ENCODE peak calls at places on chromosomes 2 and 18, in six cellular contexts. X is CD8-positive, alpha-beta T cell; A is brain microvascular endothelial cell; C is transverse colon; Q is central memory CD4-positive, alpha-beta T cell; E is RWPE1. K is an unnamed sample.

GRCh38 chr2:160869411-160869810 is 290.8 kb upstream of the TANK start:
- DNase-seq in X (no peak), A (peak; percentile 77), C (no peak), Q (no peak), E (peak; percentile 16), K (no peak)

GRCh38 chr18:75140296-75140695 is 68.6 kb downstream of the PTGR3 start:
- DNase-seq in X (no peak), A (no peak), C (no peak), Q (no peak), E (no peak), K (no peak)

GRCh38 chr2:232573821-232574435 is 23.4 kb downstream of the EIF4E2 start:
- DNase-seq in X (no peak), A (no peak), C (no peak), Q (no peak), E (no peak), K (no peak)

GRCh38 chr2:98308532-98308931 is 37.7 kb upstream of the CNGA3 start:
- DNase-seq in X (no peak), A (no peak), C (no peak), Q (no peak), E (no peak), K (no peak)

GRCh38 chr2:201432038-201432437 is 19.2 kb downstream of the TRAK2 start:
- DNase-seq in X (no peak), A (peak; percentile 50), C (no peak), Q (peak; percentile 43), E (peak; percentile 51), K (no peak)

GRCh38 chr2:72994282-72994990 is 77.1 kb downstream of the SFXN5 start:
- DNase-seq in X (no peak), A (no peak), C (no peak), Q (no peak), E (no peak), K (no peak)

GRCh38 chr2:70738159-70738558 is 29.8 kb downstream of the ADD2 start:
- DNase-seq in X (no peak), A (no peak), C (no peak), Q (no peak), E (peak; percentile 46), K (no peak)

GRCh38 chr2:172806426-172807008 is 70.9 kb downstream of the RAPGEF4 start:
- DNase-seq in X (no peak), A (peak; percentile 36), C (no peak), Q (peak; percentile 1), E (peak; percentile 48), K (peak; percentile 66)

GRCh38 chr2:11275910-11276309 is 68.5 kb downstream of the ROCK2 start:
- DNase-seq in X (no peak), A (no peak), C (no peak), Q (no peak), E (no peak), K (no peak)

GRCh38 chr18:22378672-22379282 is 38.9 kb downstream of the CTAGE1 start:
- DNase-seq in X (no peak), A (peak; percentile 11), C (peak; percentile 50), Q (no peak), E (peak; percentile 29), K (peak; percentile 63)

GRCh38 chr18:57425096-57425495 is 10.1 kb upstream of the ONECUT2 start:
- DNase-seq in X (no peak), A (no peak), C (no peak), Q (no peak), E (no peak), K (no peak)

GRCh38 chr2:32009479-32010256 is 1.1 kb downstream of the MEMO1 start:
- DNase-seq in X (peak; percentile 29), A (peak; percentile 7), C (peak; percentile 42), Q (peak; percentile 36), E (peak; percentile 28), K (peak; percentile 22)

GRCh38 chr18:54983041-54983686 is 23.9 kb upstream of the CCDC68 start:
- DNase-seq in X (no peak), A (peak; percentile 66), C (no peak), Q (peak; percentile 11), E (peak; percentile 28), K (peak; percentile 44)

GRCh38 chr2:241842620-241843211 is 16.0 kb downstream of the PDCD1 start:
- DNase-seq in X (peak; percentile 24), A (no peak), C (peak; percentile 65), Q (peak; percentile 47), E (no peak), K (no peak)

GRCh38 chr2:235510305-235510704 is 16.5 kb downstream of the AGAP1 start:
- DNase-seq in X (no peak), A (no peak), C (peak; percentile 59), Q (no peak), E (no peak), K (no peak)

GRCh38 chr2:218383892-218384519 is 1.9 kb downstream of the SLC11A1 start:
- DNase-seq in X (no peak), A (no peak), C (no peak), Q (no peak), E (peak; percentile 57), K (no peak)

GRCh38 chr18:67794512-67794911 is 278.0 kb upstream of the DSEL start:
- DNase-seq in X (no peak), A (peak; percentile 65), C (no peak), Q (no peak), E (no peak), K (no peak)

GRCh38 chr18:59233017-59233410 is 13.1 kb downstream of the GRP start:
- DNase-seq in X (no peak), A (no peak), C (no peak), Q (no peak), E (no peak), K (no peak)

GRCh38 chr18:8717011-8717770 is 11.8 kb downstream of the MTCL1 start:
- DNase-seq in X (no peak), A (no peak), C (no peak), Q (no peak), E (no peak), K (no peak)

GRCh38 chr2:161976927-161977326 is 97.1 kb downstream of the DPP4 start:
- DNase-seq in X (no peak), A (no peak), C (no peak), Q (no peak), E (no peak), K (no peak)

GRCh38 chr18:2923464-2923863 is 76.7 kb downstream of the EMILIN2 start:
- DNase-seq in X (no peak), A (no peak), C (no peak), Q (no peak), E (no peak), K (no peak)

GRCh38 chr2:202185816-202186221 is 52.6 kb downstream of the SUMO1 start:
- DNase-seq in X (no peak), A (peak; percentile 33), C (no peak), Q (no peak), E (peak; percentile 26), K (peak; percentile 16)

GRCh38 chr2:48482774-48483173 is 47.2 kb upstream of the STON1 start:
- DNase-seq in X (no peak), A (peak; percentile 14), C (no peak), Q (no peak), E (peak; percentile 30), K (no peak)

GRCh38 chr18:6284761-6285160 is 129.9 kb downstream of the L3MBTL4 start:
- DNase-seq in X (no peak), A (no peak), C (no peak), Q (no peak), E (no peak), K (no peak)